ENCODE peak calls at places on chromosomes 13 and 19, in five cellular contexts. K is psoas muscle; Z is IMR-90; N is pancreas; S is CD4-positive, alpha-beta memory T cell. T is an unnamed sample.
A peak's percentile ranks its signal among the peaks of the same experiment; 100 is the strongest.

GRCh38 chr19:43777163-43777700 is 3.5 kb downstream of the KCNN4 start:
- DNase-seq in Z (peak; percentile 36), K (no peak), N (no peak), S (peak; percentile 56), T (no peak)

GRCh38 chr13:80084086-80084676 is 256.7 kb downstream of the SPRY2 start:
- DNase-seq in S (no peak), Z (peak; percentile 93), K (no peak), N (no peak), T (peak; percentile 83)

GRCh38 chr19:17079710-17080440 is 4.3 kb downstream of the MYO9B start:
- DNase-seq in N (peak; percentile 26), Z (peak; percentile 99), K (peak; percentile 82), S (peak; percentile 65), T (peak; percentile 99)

GRCh38 chr19:16988661-16989060 is 37.9 kb downstream of the CPAMD8 start:
- DNase-seq in K (no peak), N (no peak), S (no peak), Z (no peak), T (no peak)

GRCh38 chr13:59542303-59542702 is 621.4 kb downstream of the DIAPH3 start:
- DNase-seq in S (no peak), Z (no peak), K (no peak), N (no peak), T (no peak)

GRCh38 chr13:44044544-44045178 is 165.0 kb downstream of the LACC1 start:
- DNase-seq in N (no peak), K (no peak), S (no peak), Z (no peak), T (peak; percentile 34)

GRCh38 chr19:48186541-48186991 is 16.1 kb downstream of the ZSWIM9 start:
- DNase-seq in Z (no peak), K (no peak), N (no peak), S (no peak), T (no peak)

GRCh38 chr19:39083983-39084731 is at the start of gene ACP7:
- DNase-seq in K (no peak), S (peak; percentile 16), Z (no peak), N (no peak), T (no peak)

GRCh38 chr19:13881692-13882418 is 4.9 kb downstream of the NANOS3 start:
- DNase-seq in Z (peak; percentile 39), K (peak; percentile 48), N (no peak), S (peak; percentile 27), T (no peak)

GRCh38 chr19:13883665-13884064 is 6.7 kb downstream of the NANOS3 start:
- DNase-seq in N (no peak), S (no peak), K (no peak), Z (no peak), T (no peak)

GRCh38 chr19:13881231-13881691 is 4.3 kb downstream of the NANOS3 start:
- DNase-seq in S (no peak), N (no peak), K (no peak), Z (peak; percentile 27), T (no peak)

GRCh38 chr19:13882841-13883240 is 5.9 kb downstream of the NANOS3 start:
- DNase-seq in K (no peak), Z (no peak), S (no peak), N (no peak), T (no peak)

GRCh38 chr19:13882419-13882795 is 5.5 kb downstream of the NANOS3 start:
- DNase-seq in N (no peak), S (no peak), Z (no peak), K (no peak), T (no peak)
- H3K27ac ChIP-seq in N (no peak overlapping the region), S (peak overlapping the region; percentile 64), Z (no peak overlapping the region), K (peak overlapping the region; percentile 53), T (no peak overlapping the region)

GRCh38 chr19:23531231-23531790 is 136.0 kb upstream of the ZNF91 start:
- DNase-seq in K (no peak), N (no peak), Z (no peak), S (no peak), T (no peak)

GRCh38 chr19:23528376-23528775 is 133.1 kb upstream of the ZNF91 start:
- DNase-seq in K (no peak), N (no peak), S (no peak), Z (no peak), T (no peak)

GRCh38 chr19:23525265-23525862 is 130.1 kb upstream of the ZNF91 start:
- DNase-seq in S (no peak), Z (no peak), N (no peak), K (no peak), T (no peak)

GRCh38 chr19:23526302-23526701 is 131.0 kb upstream of the ZNF91 start:
- DNase-seq in N (no peak), K (no peak), S (no peak), Z (no peak), T (no peak)

GRCh38 chr19:23527797-23528196 is 132.5 kb upstream of the ZNF91 start:
- DNase-seq in N (no peak), K (no peak), Z (no peak), S (no peak), T (no peak)
- H3K27ac ChIP-seq in N (no peak overlapping the region), K (no peak overlapping the region), Z (no peak overlapping the region), S (no peak overlapping the region), T (no peak overlapping the region)

GRCh38 chr19:4360641-4361151 is 17.3 kb downstream of the MPND start:
- DNase-seq in Z (no peak), S (no peak), N (no peak), K (no peak), T (no peak)

GRCh38 chr19:4363571-4364304 is 20.4 kb downstream of the MPND start:
- DNase-seq in K (no peak), S (no peak), N (peak; percentile 13), Z (no peak), T (no peak)

GRCh38 chr19:4362871-4363545 is 19.6 kb downstream of the MPND start:
- DNase-seq in N (peak; percentile 14), S (no peak), K (no peak), Z (no peak), T (no peak)

GRCh38 chr19:4361152-4362037 is 18.0 kb downstream of the MPND start:
- DNase-seq in N (no peak), K (no peak), Z (peak; percentile 54), S (no peak), T (peak; percentile 12)

DNA sequence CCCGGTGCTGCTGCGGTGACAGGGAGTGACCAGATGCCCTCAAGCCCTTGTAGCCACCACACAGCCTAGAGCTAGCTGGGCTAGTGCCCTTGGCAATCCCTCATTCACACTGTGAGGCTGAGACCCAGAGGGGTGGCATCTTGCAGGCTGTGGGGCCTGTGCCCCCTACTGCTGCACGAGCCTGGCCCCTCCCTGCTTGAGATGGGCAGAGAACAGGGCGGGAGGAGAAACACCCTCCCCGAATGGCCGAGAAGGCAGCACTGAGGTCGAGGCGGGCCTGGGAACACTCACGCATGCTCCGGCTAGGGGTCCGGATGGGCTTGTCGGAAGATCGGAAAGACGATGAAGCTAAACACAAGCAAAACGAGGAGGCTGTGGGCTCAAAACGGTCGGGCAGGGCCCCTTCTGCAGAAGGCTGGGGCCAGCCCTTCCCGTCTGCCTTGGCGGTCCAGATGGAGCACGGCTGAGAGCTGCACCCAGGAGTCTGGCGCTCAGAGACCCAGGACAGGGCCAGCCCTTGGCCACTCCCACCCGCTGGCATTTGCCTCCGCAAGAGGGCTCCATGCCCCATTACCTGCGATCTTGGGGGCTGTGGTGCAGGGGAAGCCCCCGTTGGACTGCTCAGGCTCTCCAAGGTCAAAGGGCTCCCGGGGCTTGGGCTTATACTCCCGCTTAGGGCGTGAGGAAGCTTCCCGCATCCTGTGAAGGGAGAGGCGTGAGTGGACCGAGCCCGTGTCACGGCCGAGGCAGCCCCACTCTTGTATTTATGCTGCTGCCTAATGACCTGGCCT is 18.9 kb downstream of the MPND start:
- DNase-seq in K (no peak), S (no peak), N (peak; percentile 17), Z (no peak), T (no peak)
- H3K27ac ChIP-seq in K (no peak overlapping the region), S (no peak overlapping the region), N (no peak overlapping the region), Z (no peak overlapping the region), T (no peak overlapping the region)

GRCh38 chr19:2629491-2630351 is 72.8 kb downstream of the GNG7 start:
- DNase-seq in Z (no peak), S (no peak), N (no peak), K (no peak), T (no peak)
- H3K27ac ChIP-seq in Z (no peak overlapping the region), S (no peak overlapping the region), N (no peak overlapping the region), K (peak overlapping the region; percentile 23), T (no peak overlapping the region)

DNA sequence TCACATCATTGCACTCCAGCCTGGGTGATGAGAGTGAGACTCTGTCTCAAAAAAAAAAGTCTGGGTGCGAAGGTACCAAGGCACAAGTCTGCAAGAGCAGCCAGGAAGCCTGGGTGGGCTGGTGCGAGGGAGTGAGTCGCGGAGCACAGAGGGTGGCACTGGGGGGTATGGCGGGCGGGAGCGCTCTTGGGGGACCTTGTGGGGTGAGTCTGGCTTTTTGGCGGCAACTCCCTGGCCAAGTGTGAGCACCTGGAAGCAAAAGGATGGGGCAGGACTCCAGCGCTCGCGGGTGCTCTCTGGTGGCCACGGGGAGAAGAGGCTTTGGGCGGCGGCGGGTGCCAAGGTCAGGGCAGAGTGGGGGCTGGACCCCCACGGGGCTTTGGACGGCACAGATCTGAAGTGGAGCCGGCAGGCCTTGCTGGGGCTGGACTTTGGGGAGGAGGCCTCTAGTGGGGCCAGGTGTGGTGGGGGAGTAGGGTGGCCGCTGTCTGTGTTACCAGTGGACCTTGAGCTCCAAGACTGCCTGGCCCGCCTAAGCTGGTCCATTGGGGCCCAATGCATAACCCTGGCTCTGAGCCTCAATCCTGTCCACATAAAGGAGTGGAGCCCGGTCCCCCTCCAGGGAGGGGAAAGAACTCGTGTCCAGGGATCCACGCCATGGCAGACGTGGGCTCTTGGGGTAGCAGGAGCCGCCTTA is 1.6 kb downstream of the P2RY11 start:
- DNase-seq in Z (no peak), N (no peak), K (peak; percentile 59), S (peak; percentile 65), T (no peak)
- H3K27ac ChIP-seq in Z (no peak overlapping the region), N (no peak overlapping the region), K (no peak overlapping the region), S (peak overlapping the region; percentile 66), T (no peak overlapping the region)

GRCh38 chr19:35144600-35145436 is 1.8 kb downstream of the FXYD7 start:
- DNase-seq in N (peak; percentile 41), S (peak; percentile 51), Z (no peak), K (no peak), T (no peak)
- H3K27ac ChIP-seq in N (no peak overlapping the region), S (no peak overlapping the region), Z (no peak overlapping the region), K (no peak overlapping the region), T (no peak overlapping the region)

DNA sequence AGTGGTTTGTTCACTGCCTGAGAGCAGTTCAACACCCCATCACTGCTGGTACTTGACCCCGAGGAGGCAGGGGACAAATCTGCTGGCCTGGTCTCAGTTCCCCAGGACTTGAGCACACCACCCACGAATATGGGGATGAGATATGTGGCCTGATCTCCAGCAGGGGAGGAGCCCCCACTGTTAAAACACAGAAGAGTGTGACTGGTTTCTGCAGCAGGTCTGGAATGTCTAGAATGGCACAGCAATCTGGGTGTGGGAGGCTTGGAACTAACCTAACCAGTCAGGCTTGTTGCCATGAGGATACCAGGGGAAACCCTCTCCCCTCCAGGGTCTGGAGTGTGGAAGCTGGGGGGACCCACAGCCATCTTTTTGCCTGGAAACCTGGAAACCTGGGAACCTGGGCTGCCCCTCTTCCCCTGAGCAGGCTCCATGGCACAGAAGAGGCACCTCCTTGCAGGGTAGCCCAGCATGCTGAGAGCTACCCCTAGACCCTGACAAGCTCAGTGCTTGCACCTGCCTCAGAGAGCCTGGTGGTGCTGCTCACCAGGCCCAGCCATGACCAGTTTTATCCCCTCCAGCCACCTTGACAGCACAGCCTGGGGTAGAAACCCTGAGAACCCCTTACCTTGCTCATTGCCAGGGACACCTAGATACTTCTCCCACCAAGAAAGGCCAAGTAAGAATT is 273.8 kb downstream of the LIG4 start:
- DNase-seq in K (no peak), N (no peak), Z (no peak), S (no peak), T (no peak)
- H3K27ac ChIP-seq in K (no peak overlapping the region), N (no peak overlapping the region), Z (no peak overlapping the region), S (no peak overlapping the region), T (no peak overlapping the region)

T was measured in brain microvascular endothelial cell.